ENCODE peak calls at places on chromosomes 6 and 20, in seven cellular contexts. Q is CD8-positive, alpha-beta T cell; S is tibial nerve; T is ovary; Y is fibroblast of lung; N is colonic mucosa; V is brain microvascular endothelial cell. F is an unnamed sample.

GRCh38 chr6:105985816-105986632 is 100.1 kb upstream of the PRDM1 start:
- DNase-seq in S (no peak), Q (no peak), N (no peak), V (no peak), Y (no peak), T (no peak), F (no peak)

GRCh38 chr6:142872376-142872775 is 72.6 kb downstream of the HIVEP2 start:
- DNase-seq in N (peak; percentile 45), Q (no peak), T (no peak), Y (peak; percentile 17), V (peak; percentile 54), S (no peak), F (no peak)

GRCh38 chr6:45075246-45075645 is 252.9 kb upstream of the RUNX2 start:
- DNase-seq in N (no peak), Q (no peak), V (peak; percentile 75), T (no peak), S (no peak), Y (peak; percentile 96), F (no peak)

GRCh38 chr20:5474646-5475550 is 158.1 kb upstream of the PROKR2 start:
- DNase-seq in N (no peak), Q (no peak), V (no peak), Y (no peak), T (no peak), S (no peak), F (no peak)

GRCh38 chr6:5012531-5012930 is 8.7 kb upstream of the RPP40 start:
- DNase-seq in S (no peak), N (no peak), Q (no peak), Y (peak; percentile 21), V (no peak), T (no peak), F (no peak)

GRCh38 chr6:70673054-70673453 is 5.4 kb downstream of the SMAP1 start:
- DNase-seq in T (no peak), V (no peak), S (no peak), Q (no peak), N (no peak), Y (no peak), F (no peak)

GRCh38 chr6:85923013-85923430 is 280.3 kb upstream of the SYNCRIP start:
- DNase-seq in Q (no peak), S (no peak), V (peak; percentile 51), T (peak; percentile 33), N (peak; percentile 19), Y (peak; percentile 49), F (no peak)

GRCh38 chr6:36873612-36874011 is 991 bp downstream of the PPIL1 start:
- DNase-seq in T (no peak), N (no peak), S (no peak), Y (no peak), Q (no peak), V (no peak), F (peak; percentile 46)

GRCh38 chr20:18831830-18832229 is 18.2 kb downstream of the SCP2D1 start:
- DNase-seq in T (no peak), N (no peak), Y (peak; percentile 8), Q (no peak), V (no peak), S (no peak), F (no peak)

GRCh38 chr6:53598584-53598983 is 53.7 kb upstream of the GCLC start:
- DNase-seq in N (no peak), T (no peak), V (no peak), S (no peak), Q (no peak), Y (peak; percentile 23), F (no peak)

GRCh38 chr6:147392917-147393625 is 115.4 kb upstream of the SAMD5 start:
- DNase-seq in N (no peak), Y (no peak), S (no peak), Q (no peak), V (no peak), T (no peak), F (no peak)

GRCh38 chr6:110949679-110950285 is 8.7 kb upstream of the GTF3C6 start:
- DNase-seq in V (no peak), S (no peak), Q (no peak), T (no peak), N (no peak), Y (peak; percentile 74), F (peak; percentile 54)

GRCh38 chr6:54114991-54115390 is 3.7 kb downstream of the MLIP start:
- DNase-seq in Y (no peak), Q (no peak), V (no peak), N (no peak), T (no peak), S (no peak), F (no peak)

GRCh38 chr20:3924304-3925112 is 35.3 kb downstream of the PANK2 start:
- DNase-seq in V (no peak), S (no peak), Q (no peak), N (no peak), Y (no peak), T (no peak), F (no peak)

GRCh38 chr20:44054118-44054517 is 132.9 kb downstream of the JPH2 start:
- DNase-seq in V (no peak), N (no peak), T (no peak), Q (no peak), S (no peak), Y (no peak), F (no peak)

GRCh38 chr6:4381379-4381778 is 246.0 kb upstream of the ECI2 start:
- DNase-seq in N (no peak), T (no peak), Y (peak; percentile 72), S (no peak), Q (no peak), V (peak; percentile 61), F (no peak)

GRCh38 chr6:170403451-170403850 is 96.9 kb downstream of the FAM120B start:
- DNase-seq in Y (peak; percentile 39), V (peak; percentile 50), T (no peak), Q (no peak), S (no peak), N (no peak), F (no peak)

GRCh38 chr20:42549496-42549895 is 640.2 kb downstream of the PTPRT start:
- DNase-seq in N (no peak), S (no peak), V (no peak), T (no peak), Q (no peak), Y (no peak), F (no peak)

GRCh38 chr20:9172908-9173307 is 104.0 kb downstream of the PLCB4 start:
- DNase-seq in T (no peak), S (no peak), V (no peak), Q (no peak), N (no peak), Y (peak; percentile 23), F (no peak)

GRCh38 chr20:48621256-48622078 is 206.3 kb downstream of the PREX1 start:
- DNase-seq in Y (no peak), S (no peak), V (peak; percentile 28), N (peak; percentile 40), T (no peak), Q (no peak), F (no peak)

GRCh38 chr20:35579196-35579595 is 36.4 kb upstream of the SPAG4 start:
- DNase-seq in S (no peak), T (no peak), Y (no peak), N (no peak), V (no peak), Q (no peak), F (no peak)

GRCh38 chr20:17990278-17990972 is 21.6 kb downstream of the MGME1 start:
- DNase-seq in S (no peak), V (no peak), N (no peak), Q (no peak), T (no peak), Y (peak; percentile 51), F (no peak)

GRCh38 chr20:49388790-49389189 is 93.7 kb downstream of the KCNB1 start:
- DNase-seq in Q (no peak), T (no peak), V (no peak), Y (no peak), S (no peak), N (no peak), F (no peak)

GRCh38 chr6:125658125-125658524 is 91.3 kb upstream of the HEY2 start:
- DNase-seq in S (no peak), V (no peak), Y (no peak), N (no peak), Q (no peak), T (no peak), F (no peak)

GRCh38 chr20:47351643-47352331 is 4.7 kb downstream of the ZMYND8 start:
- DNase-seq in S (no peak), T (no peak), V (no peak), N (no peak), Q (no peak), Y (no peak), F (no peak)

GRCh38 chr20:47352332-47353223 is 3.9 kb downstream of the ZMYND8 start:
- DNase-seq in V (no peak), N (peak; percentile 38), Q (no peak), Y (no peak), T (peak; percentile 59), S (no peak), F (no peak)

GRCh38 chr20:47354388-47354709 is 2.1 kb downstream of the ZMYND8 start:
- DNase-seq in S (no peak), T (no peak), N (no peak), V (no peak), Q (no peak), Y (no peak), F (no peak)

GRCh38 chr20:47353697-47354387 is 2.7 kb downstream of the ZMYND8 start:
- DNase-seq in N (no peak), Q (no peak), S (no peak), T (no peak), V (no peak), Y (peak; percentile 57), F (no peak)

DNA sequence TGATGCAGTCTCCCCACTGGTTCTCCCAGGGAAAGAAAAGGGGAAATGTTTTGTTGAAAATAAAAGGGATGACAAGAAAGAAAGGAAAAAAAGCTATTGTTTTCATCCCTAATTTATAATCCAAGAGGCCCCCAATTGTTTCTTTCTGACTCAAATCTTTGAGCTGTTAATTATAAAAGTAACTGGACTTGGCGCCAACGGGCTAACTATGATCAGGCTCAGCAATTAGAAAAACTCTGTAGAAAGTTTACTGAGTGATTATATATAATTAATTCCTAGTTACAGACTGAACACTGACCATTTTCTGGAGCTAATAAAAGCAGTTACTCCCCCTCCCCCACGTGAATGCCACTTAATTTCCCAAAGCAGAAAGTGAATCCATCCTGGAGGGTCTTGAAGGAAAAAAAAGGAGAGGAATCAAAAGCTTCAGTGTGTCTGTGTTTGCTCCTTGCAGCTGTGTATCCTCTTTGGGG is 3.2 kb downstream of the ZMYND8 start:
- DNase-seq in Y (no peak), N (no peak), V (no peak), S (no peak), Q (no peak), T (no peak), F (no peak)
- H3K4me3 ChIP-seq in Y (no peak overlapping the region), N (no peak overlapping the region), V (no peak overlapping the region), S (peak overlapping the region; percentile 32), Q (no peak overlapping the region), T (no peak overlapping the region), F (peak overlapping the region; percentile 93)

GRCh38 chr6:83860347-83860731 is 850 bp downstream of the CYB5R4 start:
- DNase-seq in S (no peak), Y (no peak), T (no peak), Q (no peak), N (no peak), V (no peak), F (no peak)
- H3K27ac ChIP-seq in S (peak overlapping the region; percentile 87), Y (no peak overlapping the region), T (no peak overlapping the region), Q (peak overlapping the region; percentile 83), N (peak overlapping the region; percentile 80), V (no peak overlapping the region), F (peak overlapping the region; percentile 82)

GRCh38 chr6:73648166-73648565 is 5.6 kb downstream of the SLC17A5 start:
- DNase-seq in Y (no peak), V (no peak), S (no peak), N (no peak), T (no peak), Q (no peak), F (no peak)
- H3K4me3 ChIP-seq in Y (no peak overlapping the region), V (no peak overlapping the region), S (no peak overlapping the region), N (no peak overlapping the region), T (no peak overlapping the region), Q (no peak overlapping the region), F (no peak overlapping the region)

GRCh38 chr6:139373928-139374356 is 506 bp downstream of the CITED2 start:
- DNase-seq in V (no peak), T (no peak), Y (no peak), N (no peak), S (no peak), Q (no peak), F (no peak)
- H3K27ac ChIP-seq in V (peak overlapping the region; percentile 91), T (peak overlapping the region; percentile 93), Y (peak overlapping the region; percentile 91), N (peak overlapping the region; percentile 97), S (peak overlapping the region; percentile 99), Q (peak overlapping the region; percentile 94), F (peak overlapping the region; percentile 91)

F was measured in CD4-positive, CD25-positive, alpha-beta regulatory T cell.